ENCODE peak calls at places on chromosomes 4 and X, in four cellular contexts. U is choroid plexus epithelial cell, E is hepatocyte, M is fibroblast of lung. I is an unnamed sample.

GRCh38 chrX:17737707-17738001 is 361 bp downstream of the SCML1 start:
- DNase-seq in U (no peak), M (no peak), E (no peak), I (no peak)

GRCh38 chr4:13511101-13511500 is 27.0 kb upstream of the RAB28 start:
- DNase-seq in E (no peak), M (no peak), U (no peak), I (no peak)

GRCh38 chrX:9656871-9657270 is 108.8 kb downstream of the GPR143 start:
- DNase-seq in M (no peak), U (no peak), E (no peak), I (peak; percentile 17)

GRCh38 chr4:65033899-65034298 is 624.6 kb upstream of the TECRL start:
- DNase-seq in E (no peak), U (peak; percentile 9), M (no peak), I (no peak)

GRCh38 chrX:107773206-107773605 is 2.4 kb downstream of the TSC22D3 start:
- DNase-seq in M (no peak), E (peak; percentile 43), U (no peak), I (no peak)

GRCh38 chr4:87069037-87069742 is 134.4 kb downstream of the AFF1 start:
- DNase-seq in U (no peak), E (no peak), M (no peak), I (no peak)

GRCh38 chr4:3440979-3441500 is 728 bp upstream of the HGFAC start:
- DNase-seq in U (peak; percentile 24), M (no peak), E (no peak), I (peak; percentile 66)

GRCh38 chr4:41418444-41418843 is 119.5 kb upstream of the LIMCH1 start:
- DNase-seq in U (peak; percentile 64), M (peak; percentile 38), E (no peak), I (no peak)

DNA sequence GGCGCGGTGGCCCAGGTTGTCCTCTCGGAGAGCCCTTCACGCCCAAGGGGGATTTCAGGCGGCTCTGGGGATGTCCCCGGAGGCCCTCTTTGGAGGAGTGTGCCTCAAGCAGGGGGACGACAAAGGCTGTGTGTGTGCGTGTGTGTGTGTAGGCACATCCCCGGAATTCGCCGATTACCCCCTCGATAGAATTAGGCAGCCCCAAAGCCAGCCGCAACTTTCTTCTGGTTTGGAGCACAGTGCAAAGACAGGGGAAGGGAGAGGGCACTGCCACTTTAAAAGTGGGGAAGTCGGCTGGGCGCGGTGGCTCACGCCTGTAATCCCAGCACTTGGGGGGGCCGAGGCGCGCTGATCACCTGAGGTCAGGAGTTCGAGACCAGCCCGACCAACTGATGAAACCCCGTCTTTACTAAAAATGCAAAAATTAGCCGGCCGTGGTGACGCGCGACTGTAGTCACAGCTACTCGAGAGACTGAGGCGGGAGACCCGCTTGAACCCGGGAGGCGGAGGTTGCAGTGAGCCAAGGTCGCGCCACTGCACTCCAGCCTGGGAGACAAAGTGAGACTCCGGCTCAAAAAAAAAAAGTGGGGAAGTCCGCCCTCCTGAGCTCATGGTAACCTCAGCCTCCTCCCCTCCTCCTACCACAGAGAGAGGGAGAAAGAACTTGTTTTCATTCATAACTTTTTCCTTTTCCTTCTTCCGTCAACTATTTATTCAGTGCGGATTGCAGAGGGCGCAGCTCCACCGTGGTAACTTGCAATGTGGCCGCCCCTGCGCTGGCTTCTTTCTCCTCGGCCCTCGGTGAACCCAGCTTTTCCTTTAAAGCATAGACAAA is 2.4 kb downstream of the SPRY1 start:
- DNase-seq in U (peak; percentile 90), E (peak; percentile 77), M (peak; percentile 83), I (peak; percentile 68)
- TF ChIP-seq CTCF in U (peak; percentile 62), E (peak; percentile 53), M (peak; percentile 44), I (peak; percentile 1)

GRCh38 chr4:2357821-2358745 is 60.4 kb downstream of the ZFYVE28 start:
- DNase-seq in M (no peak), U (no peak), E (no peak), I (no peak)
- H3K4me3 ChIP-seq in M (no peak overlapping the region), U (no peak overlapping the region), E (no peak overlapping the region), I (no peak overlapping the region)

DNA sequence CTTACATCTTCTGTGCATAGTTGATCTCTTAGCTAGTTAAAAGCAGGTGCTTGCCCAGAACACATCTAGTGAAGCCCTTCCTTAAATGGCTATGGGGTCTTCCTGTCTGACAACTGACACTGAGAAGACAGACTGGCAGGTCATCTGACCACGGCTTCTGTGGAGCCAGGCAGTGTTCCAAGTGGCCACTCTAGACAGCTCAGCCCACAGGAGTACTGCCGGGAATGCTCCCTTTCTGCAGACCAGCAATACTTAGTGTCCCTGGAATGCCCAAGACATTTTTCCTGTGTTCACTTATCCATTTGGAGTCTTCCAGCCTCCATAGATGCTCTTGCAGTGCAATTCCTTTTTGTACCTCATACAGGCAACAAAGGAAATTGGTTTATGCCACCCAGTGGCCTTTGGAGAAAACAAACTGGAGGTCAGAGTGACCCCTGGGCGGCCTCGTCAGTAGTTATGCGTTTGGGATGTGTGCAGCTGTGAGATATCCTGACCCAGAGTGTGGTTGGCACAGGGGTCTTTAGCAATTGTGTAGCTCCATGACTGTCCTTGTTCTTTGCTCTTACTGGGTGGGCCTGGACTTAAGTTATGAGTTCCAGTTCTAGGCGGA is 335.5 kb downstream of the ARHGAP10 start:
- DNase-seq in M (no peak), U (no peak), E (no peak), I (no peak)
- TF ChIP-seq CTCF in M (no peak), U (no peak), E (no peak), I (no peak)

GRCh38 chr4:2042947-2043395 is 16.2 kb upstream of the NAT8L start:
- DNase-seq in U (no peak), E (no peak), M (no peak), I (no peak)

GRCh38 chr4:2043396-2044118 is 15.6 kb upstream of the NAT8L start:
- DNase-seq in E (no peak), U (no peak), M (no peak), I (no peak)

GRCh38 chr4:2040391-2041233 is 18.5 kb upstream of the NAT8L start:
- DNase-seq in U (no peak), M (no peak), E (no peak), I (no peak)

GRCh38 chr4:2042207-2042946 is 16.8 kb upstream of the NAT8L start:
- DNase-seq in M (no peak), U (no peak), E (peak; percentile 69), I (no peak)

DNA sequence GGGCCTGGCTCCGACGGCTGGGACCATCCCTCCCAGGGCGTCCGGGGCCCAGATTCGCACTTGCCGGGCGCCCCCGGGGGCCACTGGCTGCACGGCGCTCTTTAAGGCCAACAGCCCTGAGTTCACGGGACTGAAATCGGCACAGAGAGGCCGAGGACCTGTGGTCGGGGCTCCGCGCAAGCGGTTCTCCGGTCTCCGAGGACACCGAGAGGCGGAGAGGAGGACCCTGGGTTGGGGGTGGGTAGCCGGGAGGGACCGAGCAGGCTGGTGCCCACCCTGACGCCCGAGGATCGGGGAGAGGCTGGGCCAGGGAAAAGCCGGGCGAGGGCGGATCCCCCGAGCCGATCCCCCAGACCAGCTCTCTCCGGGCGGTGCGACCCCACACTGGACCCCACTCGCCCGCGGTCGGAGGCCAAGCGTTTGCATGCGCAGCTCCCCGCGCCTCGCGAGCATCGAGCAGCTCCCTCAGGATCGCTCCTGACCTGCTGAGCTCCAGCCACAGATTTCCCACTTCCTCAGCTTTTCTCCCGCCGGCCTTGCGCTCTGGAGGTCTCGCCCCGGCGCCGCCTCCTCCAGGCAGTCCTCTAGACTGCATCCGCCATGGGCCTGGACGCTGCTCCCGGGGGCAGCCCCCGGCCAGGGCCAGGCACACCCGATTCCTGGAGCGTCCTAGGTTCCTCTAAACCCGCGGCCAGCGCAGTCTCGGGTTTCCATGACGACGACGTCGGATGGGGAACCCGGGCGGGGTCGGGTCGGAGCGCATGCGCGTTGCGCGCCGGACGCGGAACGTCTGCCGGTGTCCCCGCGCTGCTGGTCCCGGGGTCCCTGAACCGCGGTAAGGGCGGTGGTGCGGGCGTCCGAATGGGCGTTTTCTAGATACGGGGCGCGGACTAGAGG is 17.6 kb upstream of the NAT8L start:
- DNase-seq in M (peak; percentile 75), E (peak; percentile 91), U (peak; percentile 57), I (peak; percentile 41)
- H3K4me3 ChIP-seq in M (peak overlapping the region; percentile 68), E (peak overlapping the region; percentile 99), U (peak overlapping the region; percentile 77), I (peak overlapping the region; percentile 50)

DNA sequence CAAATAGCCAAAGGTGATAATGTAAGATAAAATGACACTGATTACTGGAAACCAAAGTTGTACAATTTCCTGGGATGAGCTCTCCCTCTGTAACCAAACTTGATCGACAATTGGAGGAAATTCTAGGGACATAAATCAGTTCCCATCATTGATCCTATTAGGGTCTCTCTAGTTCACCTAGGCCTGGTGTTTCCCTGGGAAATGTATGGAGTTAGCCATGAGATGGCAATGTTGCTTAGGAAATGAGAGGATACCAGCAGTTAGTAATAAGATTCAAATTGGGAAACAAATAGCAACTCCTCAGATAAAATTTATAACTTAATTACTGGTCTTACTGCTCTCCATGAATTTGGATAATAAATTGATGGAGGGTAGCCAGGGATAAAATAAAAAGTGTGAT is 52.2 kb downstream of the SPATA18 start:
- DNase-seq in M (peak; percentile 19), U (peak; percentile 21), E (peak; percentile 23), I (peak; percentile 41)
- TF ChIP-seq CTCF in M (peak; percentile 13), U (peak; percentile 28), E (peak; percentile 53), I (peak; percentile 40)

GRCh38 chr4:2058264-2059033 is 678 bp upstream of the NAT8L start:
- DNase-seq in U (no peak), M (no peak), E (peak; percentile 38), I (no peak)
- H3K4me3 ChIP-seq in U (no peak overlapping the region), M (no peak overlapping the region), E (peak overlapping the region; percentile 85), I (no peak overlapping the region)

DNA sequence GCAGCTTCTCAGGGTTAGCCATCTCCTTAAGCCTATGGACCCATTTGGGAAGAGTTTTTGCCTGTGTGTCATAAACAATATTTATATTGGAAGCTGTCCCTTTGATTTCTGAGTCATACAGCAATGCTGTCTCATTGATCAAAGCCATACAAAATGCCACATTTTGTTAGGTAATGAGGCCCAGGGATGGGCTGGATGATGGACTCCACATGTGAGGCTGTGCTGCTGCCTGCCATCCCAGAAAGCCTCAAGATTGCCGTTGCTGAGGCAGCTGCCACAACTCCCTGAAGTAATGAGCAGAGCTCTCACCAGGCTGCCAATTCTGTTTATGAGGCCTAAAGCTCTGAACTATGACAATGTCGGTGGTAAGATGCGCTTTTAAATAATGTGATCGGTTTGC is 12.2 kb upstream of the GJB1 start:
- DNase-seq in M (peak; percentile 34), U (no peak), E (no peak), I (no peak)
- TF ChIP-seq CTCF in M (no peak), U (no peak), E (no peak), I (no peak)

GRCh38 chrX:37348237-37349130 is 680 bp upstream of the PRRG1 start:
- DNase-seq in M (peak; percentile 87), U (peak; percentile 70), E (peak; percentile 18), I (no peak)
- H3K4me3 ChIP-seq in M (peak overlapping the region; percentile 45), U (peak overlapping the region; percentile 38), E (peak overlapping the region; percentile 32), I (peak overlapping the region; percentile 76)